ENCODE peak calls at places on chromosomes 16 and 17, in eight cellular contexts. One of them, this sample, is unnamed.

GRCh38 chr17:13031718-13032350 is 14.0 kb upstream of the ELAC2 start:
- DNase-seq in activated effector memory CD4-positive, alpha-beta T cell treated with Interleukin-2 at 50 U/mL for 16 hours: peak; percentile 18
- DNase-seq in NCI-H345: peak; percentile 6
- DNase-seq in activated T-helper 9 cell treated with anti-CD3 and anti-CD28 coated beads, Interleukin-2, amount 50 U/mL, for 16 hours: peak; percentile 28
- DNase-seq in DMS53: peak; percentile 36
- DNase-seq in astrocyte of the cerebellum: no peak
- DNase-seq in HAP-1: peak; percentile 52
- DNase-seq in left cardiac atrium: peak; percentile 56
- DNase-seq in this sample: peak; percentile 42

GRCh38 chr17:7835818-7836595 is 2.0 kb downstream of the KDM6B start:
- DNase-seq in astrocyte of the cerebellum: no peak
- DNase-seq in HAP-1: peak; percentile 46
- DNase-seq in NCI-H345: peak; percentile 59
- DNase-seq in activated T-helper 9 cell treated with anti-CD3 and anti-CD28 coated beads, Interleukin-2, amount 50 U/mL, for 16 hours: no peak
- DNase-seq in left cardiac atrium: peak; percentile 84
- DNase-seq in activated effector memory CD4-positive, alpha-beta T cell treated with Interleukin-2 at 50 U/mL for 16 hours: no peak
- DNase-seq in DMS53: peak; percentile 96
- DNase-seq in this sample: no peak

GRCh38 chr17:32525116-32525515 is 38.3 kb downstream of the CDK5R1 start:
- DNase-seq in DMS53: no peak
- DNase-seq in NCI-H345: no peak
- DNase-seq in activated T-helper 9 cell treated with anti-CD3 and anti-CD28 coated beads, Interleukin-2, amount 50 U/mL, for 16 hours: no peak
- DNase-seq in activated effector memory CD4-positive, alpha-beta T cell treated with Interleukin-2 at 50 U/mL for 16 hours: no peak
- DNase-seq in astrocyte of the cerebellum: peak; percentile 37
- DNase-seq in HAP-1: no peak
- DNase-seq in left cardiac atrium: no peak
- DNase-seq in this sample: no peak

GRCh38 chr16:11025120-11025531 is 80.8 kb downstream of the CLEC16A start:
- DNase-seq in activated effector memory CD4-positive, alpha-beta T cell treated with Interleukin-2 at 50 U/mL for 16 hours: no peak
- DNase-seq in astrocyte of the cerebellum: no peak
- DNase-seq in activated T-helper 9 cell treated with anti-CD3 and anti-CD28 coated beads, Interleukin-2, amount 50 U/mL, for 16 hours: no peak
- DNase-seq in NCI-H345: no peak
- DNase-seq in DMS53: no peak
- DNase-seq in HAP-1: no peak
- DNase-seq in left cardiac atrium: no peak
- DNase-seq in this sample: no peak

GRCh38 chr16:88638323-88639230 is at the start of gene IL17C:
- DNase-seq in astrocyte of the cerebellum: no peak
- DNase-seq in NCI-H345: peak; percentile 69
- DNase-seq in left cardiac atrium: no peak
- DNase-seq in activated T-helper 9 cell treated with anti-CD3 and anti-CD28 coated beads, Interleukin-2, amount 50 U/mL, for 16 hours: no peak
- DNase-seq in HAP-1: no peak
- DNase-seq in activated effector memory CD4-positive, alpha-beta T cell treated with Interleukin-2 at 50 U/mL for 16 hours: no peak
- DNase-seq in DMS53: peak; percentile 95
- DNase-seq in this sample: peak; percentile 35

GRCh38 chr17:28549274-28550132 is 2.9 kb downstream of the UNC119 start:
- DNase-seq in activated T-helper 9 cell treated with anti-CD3 and anti-CD28 coated beads, Interleukin-2, amount 50 U/mL, for 16 hours: peak; percentile 41
- DNase-seq in activated effector memory CD4-positive, alpha-beta T cell treated with Interleukin-2 at 50 U/mL for 16 hours: peak; percentile 46
- DNase-seq in DMS53: no peak
- DNase-seq in astrocyte of the cerebellum: no peak
- DNase-seq in HAP-1: no peak
- DNase-seq in NCI-H345: no peak
- DNase-seq in left cardiac atrium: no peak
- DNase-seq in this sample: peak; percentile 79

GRCh38 chr16:84119368-84119767 is 2.6 kb upstream of the MBTPS1 start:
- DNase-seq in astrocyte of the cerebellum: no peak
- DNase-seq in NCI-H345: peak; percentile 51
- DNase-seq in left cardiac atrium: no peak
- DNase-seq in HAP-1: no peak
- DNase-seq in activated effector memory CD4-positive, alpha-beta T cell treated with Interleukin-2 at 50 U/mL for 16 hours: no peak
- DNase-seq in activated T-helper 9 cell treated with anti-CD3 and anti-CD28 coated beads, Interleukin-2, amount 50 U/mL, for 16 hours: no peak
- DNase-seq in DMS53: peak; percentile 35
- DNase-seq in this sample: no peak

GRCh38 chr17:48351916-48352332 is 78.1 kb downstream of the SKAP1 start:
- DNase-seq in DMS53: peak; percentile 67
- DNase-seq in activated effector memory CD4-positive, alpha-beta T cell treated with Interleukin-2 at 50 U/mL for 16 hours: no peak
- DNase-seq in left cardiac atrium: no peak
- DNase-seq in astrocyte of the cerebellum: peak; percentile 52
- DNase-seq in activated T-helper 9 cell treated with anti-CD3 and anti-CD28 coated beads, Interleukin-2, amount 50 U/mL, for 16 hours: no peak
- DNase-seq in NCI-H345: no peak
- DNase-seq in HAP-1: peak; percentile 28
- DNase-seq in this sample: peak; percentile 41

GRCh38 chr17:50184057-50184456 is 17.4 kb downstream of the COL1A1 start:
- DNase-seq in DMS53: no peak
- DNase-seq in astrocyte of the cerebellum: no peak
- DNase-seq in NCI-H345: no peak
- DNase-seq in activated T-helper 9 cell treated with anti-CD3 and anti-CD28 coated beads, Interleukin-2, amount 50 U/mL, for 16 hours: no peak
- DNase-seq in activated effector memory CD4-positive, alpha-beta T cell treated with Interleukin-2 at 50 U/mL for 16 hours: no peak
- DNase-seq in left cardiac atrium: no peak
- DNase-seq in HAP-1: no peak
- DNase-seq in this sample: no peak

GRCh38 chr16:67249178-67249759 is 490 bp downstream of the SLC9A5 start:
- DNase-seq in activated T-helper 9 cell treated with anti-CD3 and anti-CD28 coated beads, Interleukin-2, amount 50 U/mL, for 16 hours: no peak
- DNase-seq in astrocyte of the cerebellum: no peak
- DNase-seq in DMS53: no peak
- DNase-seq in NCI-H345: no peak
- DNase-seq in HAP-1: no peak
- DNase-seq in activated effector memory CD4-positive, alpha-beta T cell treated with Interleukin-2 at 50 U/mL for 16 hours: no peak
- DNase-seq in left cardiac atrium: no peak
- DNase-seq in this sample: no peak

GRCh38 chr17:48681609-48682008 is 40.7 kb downstream of the PRAC1 start:
- DNase-seq in NCI-H345: no peak
- DNase-seq in activated effector memory CD4-positive, alpha-beta T cell treated with Interleukin-2 at 50 U/mL for 16 hours: no peak
- DNase-seq in left cardiac atrium: no peak
- DNase-seq in DMS53: no peak
- DNase-seq in astrocyte of the cerebellum: no peak
- DNase-seq in activated T-helper 9 cell treated with anti-CD3 and anti-CD28 coated beads, Interleukin-2, amount 50 U/mL, for 16 hours: no peak
- DNase-seq in HAP-1: no peak
- DNase-seq in this sample: no peak

GRCh38 chr17:68379692-68380677 is 77.3 kb downstream of the WIPI1 start:
- DNase-seq in HAP-1: no peak
- DNase-seq in NCI-H345: no peak
- DNase-seq in activated effector memory CD4-positive, alpha-beta T cell treated with Interleukin-2 at 50 U/mL for 16 hours: no peak
- DNase-seq in DMS53: no peak
- DNase-seq in activated T-helper 9 cell treated with anti-CD3 and anti-CD28 coated beads, Interleukin-2, amount 50 U/mL, for 16 hours: no peak
- DNase-seq in left cardiac atrium: no peak
- DNase-seq in astrocyte of the cerebellum: no peak
- DNase-seq in this sample: no peak

GRCh38 chr17:63039342-63039741 is 73.3 kb downstream of the TANC2 start:
- DNase-seq in NCI-H345: peak; percentile 68
- DNase-seq in HAP-1: peak; percentile 44
- DNase-seq in astrocyte of the cerebellum: no peak
- DNase-seq in DMS53: no peak
- DNase-seq in activated effector memory CD4-positive, alpha-beta T cell treated with Interleukin-2 at 50 U/mL for 16 hours: no peak
- DNase-seq in activated T-helper 9 cell treated with anti-CD3 and anti-CD28 coated beads, Interleukin-2, amount 50 U/mL, for 16 hours: no peak
- DNase-seq in left cardiac atrium: no peak
- DNase-seq in this sample: no peak

GRCh38 chr17:31856750-31857149 is 2.3 kb downstream of the COPRS start:
- DNase-seq in left cardiac atrium: no peak
- DNase-seq in DMS53: no peak
- DNase-seq in activated T-helper 9 cell treated with anti-CD3 and anti-CD28 coated beads, Interleukin-2, amount 50 U/mL, for 16 hours: no peak
- DNase-seq in NCI-H345: no peak
- DNase-seq in astrocyte of the cerebellum: no peak
- DNase-seq in activated effector memory CD4-positive, alpha-beta T cell treated with Interleukin-2 at 50 U/mL for 16 hours: no peak
- DNase-seq in HAP-1: no peak
- DNase-seq in this sample: no peak

GRCh38 chr16:23836404-23837291 is 865 bp downstream of the PRKCB start:
- DNase-seq in HAP-1: no peak
- DNase-seq in activated T-helper 9 cell treated with anti-CD3 and anti-CD28 coated beads, Interleukin-2, amount 50 U/mL, for 16 hours: peak; percentile 39
- DNase-seq in left cardiac atrium: peak; percentile 35
- DNase-seq in NCI-H345: no peak
- DNase-seq in activated effector memory CD4-positive, alpha-beta T cell treated with Interleukin-2 at 50 U/mL for 16 hours: peak; percentile 33
- DNase-seq in DMS53: no peak
- DNase-seq in astrocyte of the cerebellum: no peak
- DNase-seq in this sample: peak; percentile 44

GRCh38 chr16:12083625-12084024 is 107.1 kb downstream of the SNX29 start:
- DNase-seq in left cardiac atrium: no peak
- DNase-seq in NCI-H345: no peak
- DNase-seq in astrocyte of the cerebellum: no peak
- DNase-seq in activated T-helper 9 cell treated with anti-CD3 and anti-CD28 coated beads, Interleukin-2, amount 50 U/mL, for 16 hours: no peak
- DNase-seq in HAP-1: no peak
- DNase-seq in activated effector memory CD4-positive, alpha-beta T cell treated with Interleukin-2 at 50 U/mL for 16 hours: no peak
- DNase-seq in DMS53: no peak
- DNase-seq in this sample: no peak

GRCh38 chr17:29593546-29594440 is 861 bp downstream of the ANKRD13B start:
- DNase-seq in activated T-helper 9 cell treated with anti-CD3 and anti-CD28 coated beads, Interleukin-2, amount 50 U/mL, for 16 hours: no peak
- DNase-seq in NCI-H345: peak; percentile 37
- DNase-seq in left cardiac atrium: peak; percentile 31
- DNase-seq in activated effector memory CD4-positive, alpha-beta T cell treated with Interleukin-2 at 50 U/mL for 16 hours: no peak
- DNase-seq in HAP-1: peak; percentile 39
- DNase-seq in astrocyte of the cerebellum: no peak
- DNase-seq in DMS53: peak; percentile 61
- DNase-seq in this sample: no peak

GRCh38 chr16:22386976-22387375 is 12.6 kb upstream of the CDR2 start:
- DNase-seq in activated effector memory CD4-positive, alpha-beta T cell treated with Interleukin-2 at 50 U/mL for 16 hours: no peak
- DNase-seq in HAP-1: no peak
- DNase-seq in astrocyte of the cerebellum: peak; percentile 89
- DNase-seq in activated T-helper 9 cell treated with anti-CD3 and anti-CD28 coated beads, Interleukin-2, amount 50 U/mL, for 16 hours: no peak
- DNase-seq in DMS53: no peak
- DNase-seq in NCI-H345: no peak
- DNase-seq in left cardiac atrium: no peak
- DNase-seq in this sample: no peak

GRCh38 chr17:80938556-80938955 is 53.1 kb upstream of the CHMP6 start:
- DNase-seq in NCI-H345: no peak
- DNase-seq in astrocyte of the cerebellum: no peak
- DNase-seq in HAP-1: no peak
- DNase-seq in left cardiac atrium: no peak
- DNase-seq in activated T-helper 9 cell treated with anti-CD3 and anti-CD28 coated beads, Interleukin-2, amount 50 U/mL, for 16 hours: no peak
- DNase-seq in DMS53: no peak
- DNase-seq in activated effector memory CD4-positive, alpha-beta T cell treated with Interleukin-2 at 50 U/mL for 16 hours: peak; percentile 43
- DNase-seq in this sample: peak; percentile 64

GRCh38 chr16:8070501-8070900 is 519.8 kb downstream of the TMEM114 start:
- DNase-seq in activated T-helper 9 cell treated with anti-CD3 and anti-CD28 coated beads, Interleukin-2, amount 50 U/mL, for 16 hours: no peak
- DNase-seq in astrocyte of the cerebellum: no peak
- DNase-seq in HAP-1: no peak
- DNase-seq in DMS53: no peak
- DNase-seq in activated effector memory CD4-positive, alpha-beta T cell treated with Interleukin-2 at 50 U/mL for 16 hours: no peak
- DNase-seq in NCI-H345: no peak
- DNase-seq in left cardiac atrium: no peak
- DNase-seq in this sample: no peak

GRCh38 chr16:53489754-53490153 is 13.3 kb downstream of the AKTIP start:
- DNase-seq in DMS53: no peak
- DNase-seq in NCI-H345: no peak
- DNase-seq in activated T-helper 9 cell treated with anti-CD3 and anti-CD28 coated beads, Interleukin-2, amount 50 U/mL, for 16 hours: no peak
- DNase-seq in HAP-1: no peak
- DNase-seq in astrocyte of the cerebellum: no peak
- DNase-seq in left cardiac atrium: no peak
- DNase-seq in activated effector memory CD4-positive, alpha-beta T cell treated with Interleukin-2 at 50 U/mL for 16 hours: no peak
- DNase-seq in this sample: no peak

GRCh38 chr17:81822996-81823799 is 9.9 kb downstream of the MCRIP1 start:
- DNase-seq in activated T-helper 9 cell treated with anti-CD3 and anti-CD28 coated beads, Interleukin-2, amount 50 U/mL, for 16 hours: no peak
- DNase-seq in NCI-H345: no peak
- DNase-seq in left cardiac atrium: no peak
- DNase-seq in activated effector memory CD4-positive, alpha-beta T cell treated with Interleukin-2 at 50 U/mL for 16 hours: no peak
- DNase-seq in DMS53: no peak
- DNase-seq in HAP-1: no peak
- DNase-seq in astrocyte of the cerebellum: no peak
- DNase-seq in this sample: no peak